ENCODE peak calls at places on chromosome 6, in four cellular contexts. One of them, this sample, is unnamed.
A peak's percentile ranks its signal among the peaks of the same experiment; 100 is the strongest.

GRCh38 chr6:131911951-131912350 is 39.2 kb downstream of the CCN2 start:
- DNase-seq in stimulated activated CD4-positive, alpha-beta T cell treated with anti-CD3 and anti-CD28 coated beads, Interleukin-1b, Interleukin-23, amount 100 ng/mL, for 24 hours: no peak
- DNase-seq in non-pigmented ciliary epithelial cell: no peak
- DNase-seq in glutamatergic neuron: no peak
- DNase-seq in this sample: no peak

GRCh38 chr6:136669299-136669699 is 119.1 kb upstream of the MAP7 start:
- DNase-seq in stimulated activated CD4-positive, alpha-beta T cell treated with anti-CD3 and anti-CD28 coated beads, Interleukin-1b, Interleukin-23, amount 100 ng/mL, for 24 hours: no peak
- DNase-seq in non-pigmented ciliary epithelial cell: peak; percentile 94
- DNase-seq in glutamatergic neuron: no peak
- DNase-seq in this sample: no peak

GRCh38 chr6:150395388-150396009 is 26.7 kb downstream of the IYD start:
- DNase-seq in stimulated activated CD4-positive, alpha-beta T cell treated with anti-CD3 and anti-CD28 coated beads, Interleukin-1b, Interleukin-23, amount 100 ng/mL, for 24 hours: no peak
- DNase-seq in non-pigmented ciliary epithelial cell: no peak
- DNase-seq in glutamatergic neuron: peak; percentile 65
- DNase-seq in this sample: peak; percentile 70

GRCh38 chr6:68651018-68651985 is 16.2 kb downstream of the ADGRB3 start:
- DNase-seq in stimulated activated CD4-positive, alpha-beta T cell treated with anti-CD3 and anti-CD28 coated beads, Interleukin-1b, Interleukin-23, amount 100 ng/mL, for 24 hours: no peak
- DNase-seq in non-pigmented ciliary epithelial cell: peak; percentile 36
- DNase-seq in glutamatergic neuron: no peak
- DNase-seq in this sample: no peak

GRCh38 chr6:16857969-16858592 is 96.8 kb upstream of the ATXN1 start:
- DNase-seq in stimulated activated CD4-positive, alpha-beta T cell treated with anti-CD3 and anti-CD28 coated beads, Interleukin-1b, Interleukin-23, amount 100 ng/mL, for 24 hours: no peak
- DNase-seq in non-pigmented ciliary epithelial cell: no peak
- DNase-seq in glutamatergic neuron: no peak
- DNase-seq in this sample: no peak

GRCh38 chr6:111450087-111450486 is 32.9 kb downstream of the REV3L start:
- DNase-seq in stimulated activated CD4-positive, alpha-beta T cell treated with anti-CD3 and anti-CD28 coated beads, Interleukin-1b, Interleukin-23, amount 100 ng/mL, for 24 hours: no peak
- DNase-seq in non-pigmented ciliary epithelial cell: no peak
- DNase-seq in glutamatergic neuron: no peak
- DNase-seq in this sample: no peak

GRCh38 chr6:107628878-107629277 is 139.0 kb downstream of the SOBP start:
- DNase-seq in stimulated activated CD4-positive, alpha-beta T cell treated with anti-CD3 and anti-CD28 coated beads, Interleukin-1b, Interleukin-23, amount 100 ng/mL, for 24 hours: no peak
- DNase-seq in non-pigmented ciliary epithelial cell: no peak
- DNase-seq in glutamatergic neuron: no peak
- DNase-seq in this sample: no peak

GRCh38 chr6:19771753-19772336 is 65.3 kb upstream of the ID4 start:
- DNase-seq in stimulated activated CD4-positive, alpha-beta T cell treated with anti-CD3 and anti-CD28 coated beads, Interleukin-1b, Interleukin-23, amount 100 ng/mL, for 24 hours: no peak
- DNase-seq in non-pigmented ciliary epithelial cell: peak; percentile 17
- DNase-seq in glutamatergic neuron: no peak
- DNase-seq in this sample: no peak

GRCh38 chr6:71291991-71292390 is 3.4 kb downstream of the OGFRL1 start:
- DNase-seq in stimulated activated CD4-positive, alpha-beta T cell treated with anti-CD3 and anti-CD28 coated beads, Interleukin-1b, Interleukin-23, amount 100 ng/mL, for 24 hours: no peak
- DNase-seq in non-pigmented ciliary epithelial cell: no peak
- DNase-seq in glutamatergic neuron: no peak
- DNase-seq in this sample: no peak

GRCh38 chr6:76697585-76697984 is 625.1 kb upstream of the IMPG1 start:
- DNase-seq in stimulated activated CD4-positive, alpha-beta T cell treated with anti-CD3 and anti-CD28 coated beads, Interleukin-1b, Interleukin-23, amount 100 ng/mL, for 24 hours: no peak
- DNase-seq in non-pigmented ciliary epithelial cell: no peak
- DNase-seq in glutamatergic neuron: no peak
- DNase-seq in this sample: no peak